ENCODE peak calls at places on chromosome 5, in six cellular contexts. One of them, this sample, is unnamed.

GRCh38 chr5:175797521-175798038 is 73.8 kb upstream of the CPLX2 start:
- DNase-seq in stimulated activated CD8-positive, alpha-beta memory T cell treated with anti-CD3 and anti-CD28 coated beads, Interleukin-15, amount 100 ng/mL, for 48 hours: no peak
- DNase-seq in activated CD4-positive, alpha-beta T cell treated with anti-CD3 and anti-CD28 coated beads, Interleukin-2, amount 10 ng/mL, durations not matched to agents 7 days and 5 days: no peak
- DNase-seq in fibroblast of pulmonary artery: no peak
- DNase-seq in islet precursor cell: peak; percentile 72
- DNase-seq in stomach: no peak
- DNase-seq in this sample: no peak

GRCh38 chr5:175216991-175217390 is 227.0 kb downstream of the DRD1 start:
- DNase-seq in stomach: no peak
- DNase-seq in stimulated activated CD8-positive, alpha-beta memory T cell treated with anti-CD3 and anti-CD28 coated beads, Interleukin-15, amount 100 ng/mL, for 48 hours: no peak
- DNase-seq in islet precursor cell: no peak
- DNase-seq in fibroblast of pulmonary artery: no peak
- DNase-seq in activated CD4-positive, alpha-beta T cell treated with anti-CD3 and anti-CD28 coated beads, Interleukin-2, amount 10 ng/mL, durations not matched to agents 7 days and 5 days: no peak
- DNase-seq in this sample: no peak

GRCh38 chr5:56612759-56613158 is 202.6 kb upstream of the MAP3K1 start:
- DNase-seq in stimulated activated CD8-positive, alpha-beta memory T cell treated with anti-CD3 and anti-CD28 coated beads, Interleukin-15, amount 100 ng/mL, for 48 hours: no peak
- DNase-seq in stomach: no peak
- DNase-seq in islet precursor cell: no peak
- DNase-seq in activated CD4-positive, alpha-beta T cell treated with anti-CD3 and anti-CD28 coated beads, Interleukin-2, amount 10 ng/mL, durations not matched to agents 7 days and 5 days: peak; percentile 57
- DNase-seq in fibroblast of pulmonary artery: no peak
- DNase-seq in this sample: no peak

GRCh38 chr5:126139773-126140172 is 283.4 kb upstream of the GRAMD2B start:
- DNase-seq in stimulated activated CD8-positive, alpha-beta memory T cell treated with anti-CD3 and anti-CD28 coated beads, Interleukin-15, amount 100 ng/mL, for 48 hours: no peak
- DNase-seq in activated CD4-positive, alpha-beta T cell treated with anti-CD3 and anti-CD28 coated beads, Interleukin-2, amount 10 ng/mL, durations not matched to agents 7 days and 5 days: no peak
- DNase-seq in stomach: no peak
- DNase-seq in islet precursor cell: no peak
- DNase-seq in fibroblast of pulmonary artery: peak; percentile 13
- DNase-seq in this sample: no peak

GRCh38 chr5:154603978-154604679 is 126.1 kb upstream of the HAND1 start:
- DNase-seq in fibroblast of pulmonary artery: peak; percentile 32
- DNase-seq in islet precursor cell: peak; percentile 99
- DNase-seq in stomach: no peak
- DNase-seq in stimulated activated CD8-positive, alpha-beta memory T cell treated with anti-CD3 and anti-CD28 coated beads, Interleukin-15, amount 100 ng/mL, for 48 hours: no peak
- DNase-seq in activated CD4-positive, alpha-beta T cell treated with anti-CD3 and anti-CD28 coated beads, Interleukin-2, amount 10 ng/mL, durations not matched to agents 7 days and 5 days: no peak
- DNase-seq in this sample: no peak

GRCh38 chr5:168750926-168751325 is 171.8 kb upstream of the PANK3 start:
- DNase-seq in activated CD4-positive, alpha-beta T cell treated with anti-CD3 and anti-CD28 coated beads, Interleukin-2, amount 10 ng/mL, durations not matched to agents 7 days and 5 days: no peak
- DNase-seq in fibroblast of pulmonary artery: no peak
- DNase-seq in stimulated activated CD8-positive, alpha-beta memory T cell treated with anti-CD3 and anti-CD28 coated beads, Interleukin-15, amount 100 ng/mL, for 48 hours: no peak
- DNase-seq in islet precursor cell: peak; percentile 36
- DNase-seq in stomach: no peak
- DNase-seq in this sample: no peak

GRCh38 chr5:2803751-2804150 is 52.3 kb upstream of the IRX2 start:
- DNase-seq in fibroblast of pulmonary artery: no peak
- DNase-seq in activated CD4-positive, alpha-beta T cell treated with anti-CD3 and anti-CD28 coated beads, Interleukin-2, amount 10 ng/mL, durations not matched to agents 7 days and 5 days: no peak
- DNase-seq in islet precursor cell: no peak
- DNase-seq in stomach: no peak
- DNase-seq in stimulated activated CD8-positive, alpha-beta memory T cell treated with anti-CD3 and anti-CD28 coated beads, Interleukin-15, amount 100 ng/mL, for 48 hours: no peak
- DNase-seq in this sample: no peak

GRCh38 chr5:33059081-33059480 is 348.0 kb downstream of the NPR3 start:
- DNase-seq in islet precursor cell: no peak
- DNase-seq in fibroblast of pulmonary artery: no peak
- DNase-seq in activated CD4-positive, alpha-beta T cell treated with anti-CD3 and anti-CD28 coated beads, Interleukin-2, amount 10 ng/mL, durations not matched to agents 7 days and 5 days: no peak
- DNase-seq in stimulated activated CD8-positive, alpha-beta memory T cell treated with anti-CD3 and anti-CD28 coated beads, Interleukin-15, amount 100 ng/mL, for 48 hours: no peak
- DNase-seq in stomach: no peak
- DNase-seq in this sample: no peak

GRCh38 chr5:334903-335739 is 13.6 kb downstream of the AHRR start:
- DNase-seq in fibroblast of pulmonary artery: no peak
- DNase-seq in stimulated activated CD8-positive, alpha-beta memory T cell treated with anti-CD3 and anti-CD28 coated beads, Interleukin-15, amount 100 ng/mL, for 48 hours: no peak
- DNase-seq in stomach: no peak
- DNase-seq in islet precursor cell: no peak
- DNase-seq in activated CD4-positive, alpha-beta T cell treated with anti-CD3 and anti-CD28 coated beads, Interleukin-2, amount 10 ng/mL, durations not matched to agents 7 days and 5 days: no peak
- DNase-seq in this sample: no peak

GRCh38 chr5:150298701-150299451 is 3.8 kb downstream of the ARSI start:
- DNase-seq in islet precursor cell: peak; percentile 71
- DNase-seq in fibroblast of pulmonary artery: peak; percentile 89
- DNase-seq in stomach: no peak
- DNase-seq in activated CD4-positive, alpha-beta T cell treated with anti-CD3 and anti-CD28 coated beads, Interleukin-2, amount 10 ng/mL, durations not matched to agents 7 days and 5 days: no peak
- DNase-seq in stimulated activated CD8-positive, alpha-beta memory T cell treated with anti-CD3 and anti-CD28 coated beads, Interleukin-15, amount 100 ng/mL, for 48 hours: no peak
- DNase-seq in this sample: no peak

GRCh38 chr5:140513124-140513523 is 34.3 kb upstream of the EIF4EBP3 start:
- DNase-seq in activated CD4-positive, alpha-beta T cell treated with anti-CD3 and anti-CD28 coated beads, Interleukin-2, amount 10 ng/mL, durations not matched to agents 7 days and 5 days: no peak
- DNase-seq in stomach: no peak
- DNase-seq in fibroblast of pulmonary artery: no peak
- DNase-seq in islet precursor cell: no peak
- DNase-seq in stimulated activated CD8-positive, alpha-beta memory T cell treated with anti-CD3 and anti-CD28 coated beads, Interleukin-15, amount 100 ng/mL, for 48 hours: no peak
- DNase-seq in this sample: no peak

GRCh38 chr5:59351076-59351794 is 542.3 kb downstream of the PDE4D start:
- DNase-seq in fibroblast of pulmonary artery: peak; percentile 70
- DNase-seq in stimulated activated CD8-positive, alpha-beta memory T cell treated with anti-CD3 and anti-CD28 coated beads, Interleukin-15, amount 100 ng/mL, for 48 hours: no peak
- DNase-seq in islet precursor cell: no peak
- DNase-seq in activated CD4-positive, alpha-beta T cell treated with anti-CD3 and anti-CD28 coated beads, Interleukin-2, amount 10 ng/mL, durations not matched to agents 7 days and 5 days: no peak
- DNase-seq in stomach: no peak
- DNase-seq in this sample: peak; percentile 11

GRCh38 chr5:89556215-89557009 is 673.4 kb upstream of the MEF2C start:
- DNase-seq in islet precursor cell: no peak
- DNase-seq in stomach: no peak
- DNase-seq in fibroblast of pulmonary artery: peak; percentile 74
- DNase-seq in stimulated activated CD8-positive, alpha-beta memory T cell treated with anti-CD3 and anti-CD28 coated beads, Interleukin-15, amount 100 ng/mL, for 48 hours: no peak
- DNase-seq in activated CD4-positive, alpha-beta T cell treated with anti-CD3 and anti-CD28 coated beads, Interleukin-2, amount 10 ng/mL, durations not matched to agents 7 days and 5 days: no peak
- DNase-seq in this sample: peak; percentile 15

GRCh38 chr5:3512291-3512690 is 83.3 kb upstream of the IRX1 start:
- DNase-seq in stomach: no peak
- DNase-seq in stimulated activated CD8-positive, alpha-beta memory T cell treated with anti-CD3 and anti-CD28 coated beads, Interleukin-15, amount 100 ng/mL, for 48 hours: no peak
- DNase-seq in fibroblast of pulmonary artery: no peak
- DNase-seq in islet precursor cell: no peak
- DNase-seq in activated CD4-positive, alpha-beta T cell treated with anti-CD3 and anti-CD28 coated beads, Interleukin-2, amount 10 ng/mL, durations not matched to agents 7 days and 5 days: no peak
- DNase-seq in this sample: no peak

GRCh38 chr5:160657622-160658458 is 194.2 kb downstream of the ATP10B start:
- DNase-seq in activated CD4-positive, alpha-beta T cell treated with anti-CD3 and anti-CD28 coated beads, Interleukin-2, amount 10 ng/mL, durations not matched to agents 7 days and 5 days: no peak
- DNase-seq in stimulated activated CD8-positive, alpha-beta memory T cell treated with anti-CD3 and anti-CD28 coated beads, Interleukin-15, amount 100 ng/mL, for 48 hours: no peak
- DNase-seq in islet precursor cell: no peak
- DNase-seq in stomach: no peak
- DNase-seq in fibroblast of pulmonary artery: no peak
- DNase-seq in this sample: no peak

GRCh38 chr5:32308951-32309350 is 3.8 kb downstream of the MTMR12 start:
- DNase-seq in stomach: no peak
- DNase-seq in activated CD4-positive, alpha-beta T cell treated with anti-CD3 and anti-CD28 coated beads, Interleukin-2, amount 10 ng/mL, durations not matched to agents 7 days and 5 days: no peak
- DNase-seq in fibroblast of pulmonary artery: no peak
- DNase-seq in islet precursor cell: no peak
- DNase-seq in stimulated activated CD8-positive, alpha-beta memory T cell treated with anti-CD3 and anti-CD28 coated beads, Interleukin-15, amount 100 ng/mL, for 48 hours: no peak
- DNase-seq in this sample: no peak

GRCh38 chr5:79859588-79859987 is 131.5 kb downstream of the MTX3 start:
- DNase-seq in activated CD4-positive, alpha-beta T cell treated with anti-CD3 and anti-CD28 coated beads, Interleukin-2, amount 10 ng/mL, durations not matched to agents 7 days and 5 days: no peak
- DNase-seq in stimulated activated CD8-positive, alpha-beta memory T cell treated with anti-CD3 and anti-CD28 coated beads, Interleukin-15, amount 100 ng/mL, for 48 hours: no peak
- DNase-seq in stomach: no peak
- DNase-seq in fibroblast of pulmonary artery: no peak
- DNase-seq in islet precursor cell: peak; percentile 29
- DNase-seq in this sample: no peak

GRCh38 chr5:137342764-137343163 is 156.4 kb downstream of the SPOCK1 start:
- DNase-seq in islet precursor cell: no peak
- DNase-seq in activated CD4-positive, alpha-beta T cell treated with anti-CD3 and anti-CD28 coated beads, Interleukin-2, amount 10 ng/mL, durations not matched to agents 7 days and 5 days: no peak
- DNase-seq in stomach: no peak
- DNase-seq in stimulated activated CD8-positive, alpha-beta memory T cell treated with anti-CD3 and anti-CD28 coated beads, Interleukin-15, amount 100 ng/mL, for 48 hours: no peak
- DNase-seq in fibroblast of pulmonary artery: no peak
- DNase-seq in this sample: no peak

GRCh38 chr5:39201160-39201794 is 18.1 kb downstream of the FYB1 start:
- DNase-seq in stomach: no peak
- DNase-seq in fibroblast of pulmonary artery: no peak
- DNase-seq in islet precursor cell: no peak
- DNase-seq in stimulated activated CD8-positive, alpha-beta memory T cell treated with anti-CD3 and anti-CD28 coated beads, Interleukin-15, amount 100 ng/mL, for 48 hours: no peak
- DNase-seq in activated CD4-positive, alpha-beta T cell treated with anti-CD3 and anti-CD28 coated beads, Interleukin-2, amount 10 ng/mL, durations not matched to agents 7 days and 5 days: peak; percentile 12
- DNase-seq in this sample: no peak

GRCh38 chr5:13814293-13814692 is 130.2 kb downstream of the DNAH5 start:
- DNase-seq in fibroblast of pulmonary artery: no peak
- DNase-seq in stomach: no peak
- DNase-seq in stimulated activated CD8-positive, alpha-beta memory T cell treated with anti-CD3 and anti-CD28 coated beads, Interleukin-15, amount 100 ng/mL, for 48 hours: no peak
- DNase-seq in islet precursor cell: no peak
- DNase-seq in activated CD4-positive, alpha-beta T cell treated with anti-CD3 and anti-CD28 coated beads, Interleukin-2, amount 10 ng/mL, durations not matched to agents 7 days and 5 days: no peak
- DNase-seq in this sample: no peak

This sample was measured in erythroblast.